ENCODE peak calls at places on chromosomes 3 and 15, in four cellular contexts. A is colonic mucosa, G is esophagus muscularis mucosa, V is glomerular endothelial cell. K is an unnamed sample.

GRCh38 chr3:125351814-125352456 is 23.2 kb downstream of the ZNF148 start:
- DNase-seq in A (no peak), G (no peak), V (no peak), K (no peak)

GRCh38 chr3:98058244-98058960 is 23.3 kb upstream of the GABRR3 start:
- DNase-seq in A (no peak), G (no peak), V (no peak), K (no peak)

GRCh38 chr3:9222956-9223639 is 26.3 kb downstream of the SRGAP3 start:
- DNase-seq in A (no peak), G (no peak), V (no peak), K (no peak)

GRCh38 chr3:27613846-27614500 is 108.2 kb downstream of the EOMES start:
- DNase-seq in A (no peak), G (no peak), V (no peak), K (no peak)

GRCh38 chr3:47954562-47954961 is 61.7 kb downstream of the MAP4 start:
- DNase-seq in A (no peak), G (no peak), V (no peak), K (no peak)

GRCh38 chr3:159781867-159782266 is 206.8 kb upstream of the IL12A start:
- DNase-seq in A (no peak), G (no peak), V (no peak), K (no peak)

GRCh38 chr15:57327985-57328471 is 48.3 kb upstream of the CGNL1 start:
- DNase-seq in A (no peak), G (no peak), V (no peak), K (no peak)

GRCh38 chr3:111128884-111129283 is 57.3 kb downstream of the NECTIN3 start:
- DNase-seq in A (no peak), G (no peak), V (no peak), K (no peak)

GRCh38 chr15:69015591-69015990 is 1.1 kb downstream of the NOX5 start:
- DNase-seq in A (no peak), G (peak), V (no peak), K (no peak)